ENCODE peak calls at places on chromosomes 3 and 15, in ten cellular contexts. B, S, G, U, X, V, P, J, A and D are unnamed samples.

GRCh38 chr15:69143756-69144436 is 16.5 kb upstream of the GLCE start:
- DNase-seq in B (no peak), S (no peak), G (no peak), U (no peak), X (no peak), V (peak; percentile 17), P (no peak), J (no peak), A (no peak), D (no peak)

GRCh38 chr3:134282659-134283047 is 32.0 kb upstream of the RYK start:
- DNase-seq in B (no peak), S (no peak), G (no peak), U (no peak), X (no peak), V (no peak), P (no peak), J (no peak), A (no peak), D (no peak)

GRCh38 chr3:182739619-182740018 is 53.7 kb upstream of the ATP11B start:
- DNase-seq in B (no peak), S (no peak), G (no peak), U (no peak), X (no peak), V (peak; percentile 37), P (peak; percentile 23), J (no peak), A (no peak), D (no peak)

GRCh38 chr15:63037996-63038720 is 4.4 kb upstream of the TPM1 start:
- DNase-seq in B (no peak), S (no peak), G (no peak), U (no peak), X (no peak), V (no peak), P (no peak), J (no peak), A (no peak), D (no peak)

GRCh38 chr3:144466114-144466513 is 494.5 kb downstream of the DIPK2A start:
- DNase-seq in B (no peak), S (no peak), G (no peak), U (no peak), X (no peak), V (no peak), P (no peak), J (no peak), A (no peak), D (no peak)

GRCh38 chr3:142000341-142000870 is 124.0 kb downstream of the ATP1B3 start:
- DNase-seq in B (no peak), S (no peak), G (no peak), U (no peak), X (no peak), V (no peak), P (no peak), J (no peak), A (no peak), D (no peak)

GRCh38 chr3:149536429-149536828 is 61.9 kb downstream of the TM4SF4 start:
- DNase-seq in B (peak; percentile 78), S (peak; percentile 81), G (no peak), U (peak; percentile 80), X (no peak), V (peak; percentile 39), P (no peak), J (peak; percentile 61), A (no peak), D (no peak)

GRCh38 chr15:101129851-101130250 is 122.0 kb downstream of the CHSY1 start:
- DNase-seq in B (no peak), S (no peak), G (no peak), U (no peak), X (no peak), V (no peak), P (no peak), J (no peak), A (no peak), D (no peak)

GRCh38 chr15:67127334-67127664 is 61.9 kb downstream of the SMAD3 start:
- DNase-seq in B (no peak), S (no peak), G (peak; percentile 87), U (no peak), X (no peak), V (no peak), P (no peak), J (no peak), A (no peak), D (no peak)

GRCh38 chr3:45084820-45085816 is 59.0 kb downstream of the CLEC3B start:
- DNase-seq in B (no peak), S (no peak), G (no peak), U (no peak), X (no peak), V (peak; percentile 94), P (peak; percentile 85), J (no peak), A (no peak), D (no peak)

GRCh38 chr15:69610264-69610663 is 157.6 kb downstream of the RPLP1 start:
- DNase-seq in B (no peak), S (no peak), G (no peak), U (no peak), X (no peak), V (no peak), P (no peak), J (no peak), A (no peak), D (no peak)

GRCh38 chr3:89332311-89333159 is 225.1 kb downstream of the EPHA3 start:
- DNase-seq in B (peak; percentile 67), S (peak; percentile 17), G (no peak), U (no peak), X (no peak), V (peak; percentile 7), P (no peak), J (no peak), A (no peak), D (no peak)

GRCh38 chr3:32707026-32707370 is 22.0 kb downstream of the CNOT10 start:
- DNase-seq in B (no peak), S (no peak), G (no peak), U (no peak), X (no peak), V (no peak), P (no peak), J (no peak), A (no peak), D (no peak)

GRCh38 chr3:32706348-32707025 is 21.5 kb downstream of the CNOT10 start:
- DNase-seq in B (no peak), S (no peak), G (no peak), U (no peak), X (no peak), V (peak; percentile 28), P (no peak), J (no peak), A (no peak), D (no peak)

GRCh38 chr3:32705232-32705631 is 20.2 kb downstream of the CNOT10 start:
- DNase-seq in B (no peak), S (no peak), G (no peak), U (no peak), X (no peak), V (no peak), P (no peak), J (no peak), A (no peak), D (no peak)

GRCh38 chr3:32709346-32709745 is 24.4 kb downstream of the CNOT10 start:
- DNase-seq in B (no peak), S (no peak), G (no peak), U (no peak), X (no peak), V (no peak), P (no peak), J (no peak), A (no peak), D (no peak)

GRCh38 chr3:32708672-32709283 is 23.8 kb downstream of the CNOT10 start:
- DNase-seq in B (no peak), S (no peak), G (no peak), U (no peak), X (no peak), V (no peak), P (no peak), J (no peak), A (no peak), D (no peak)
- H3K27ac ChIP-seq in B (no peak overlapping the region), S (peak overlapping the region; percentile 27), G (no peak overlapping the region), U (no peak overlapping the region), X (no peak overlapping the region), V (no peak overlapping the region), P (no peak overlapping the region), J (no peak overlapping the region), A (no peak overlapping the region), D (no peak overlapping the region)

DNA sequence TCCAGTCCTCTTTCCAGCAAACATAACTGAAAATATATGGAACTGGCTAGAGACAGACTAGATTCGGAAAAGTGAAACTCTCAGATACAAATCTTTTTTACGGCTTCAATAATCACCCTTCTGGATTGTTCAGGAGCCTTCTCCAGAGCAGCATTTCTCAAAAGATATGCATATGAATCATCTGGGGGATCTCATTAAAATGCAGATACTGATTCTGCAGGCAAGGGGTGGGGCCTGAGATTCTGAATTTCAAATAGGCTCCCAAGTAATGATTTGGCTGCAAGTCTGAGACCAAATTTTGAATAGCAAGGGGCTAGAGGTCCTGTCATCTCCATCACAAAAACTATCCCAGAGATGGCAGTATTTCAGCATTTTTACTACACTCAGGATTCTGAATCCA is 165.4 kb downstream of the CTNNB1 start:
- DNase-seq in B (peak; percentile 25), S (no peak), G (no peak), U (no peak), X (no peak), V (no peak), P (no peak), J (no peak), A (no peak), D (no peak)
- H3K4me3 ChIP-seq in B (peak overlapping the region; percentile 14), S (no peak overlapping the region), G (no peak overlapping the region), U (no peak overlapping the region), X (no peak overlapping the region), V (no peak overlapping the region), P (no peak overlapping the region), J (no peak overlapping the region), A (no peak overlapping the region), D (no peak overlapping the region)

DNA sequence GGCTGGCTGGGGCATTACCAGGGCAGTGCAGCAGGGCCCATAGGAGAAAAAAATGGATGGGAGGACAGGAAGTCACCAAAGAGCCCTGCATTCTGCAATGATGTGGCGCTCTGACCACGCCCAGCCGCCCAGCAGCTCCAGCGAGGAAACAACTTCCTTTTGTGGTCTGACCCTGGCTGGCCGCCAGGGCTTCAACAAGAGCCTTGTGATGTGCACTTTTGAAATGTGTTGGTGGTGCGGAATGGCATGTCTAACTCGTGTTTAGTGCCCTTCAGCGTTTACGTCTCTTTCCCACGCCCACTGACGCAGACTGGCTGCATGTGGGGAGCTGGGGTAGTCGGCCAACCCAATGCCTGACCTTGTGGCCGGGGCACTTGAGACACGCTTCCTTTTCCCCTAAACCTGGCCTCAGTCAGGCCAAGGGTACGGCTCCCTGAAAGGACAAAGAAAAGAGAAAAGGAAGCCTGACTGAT is 81.9 kb upstream of the CTNNB1 start:
- DNase-seq in B (peak; percentile 7), S (peak; percentile 15), G (peak; percentile 84), U (peak; percentile 72), X (peak; percentile 27), V (peak; percentile 93), P (peak; percentile 55), J (peak; percentile 95), A (peak; percentile 95), D (no peak)
- TF ChIP-seq CTCF in B (no peak), S (no peak), G (no peak), U (no peak), X (no peak), V (no peak), P (no peak), J (no peak), A (no peak), D (no peak)

DNA sequence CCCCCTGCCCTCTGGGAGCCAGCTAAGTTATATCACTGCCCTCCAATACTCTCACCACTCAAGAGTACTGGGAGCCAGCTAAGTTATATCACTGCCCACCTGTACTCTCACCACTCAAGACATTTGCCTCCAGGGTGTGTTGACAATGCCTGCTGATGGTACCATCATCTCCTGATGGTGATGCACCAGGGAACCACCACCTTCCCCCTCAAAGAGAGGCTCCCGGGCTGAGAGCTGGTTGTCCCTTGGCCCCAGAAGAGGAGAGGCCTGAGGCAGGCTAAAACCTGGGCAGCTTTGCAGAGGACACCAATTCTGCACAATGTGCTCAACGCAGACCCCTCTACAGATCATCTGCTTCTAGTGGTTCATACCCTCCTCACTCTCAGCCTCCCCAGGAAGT is 7.5 kb upstream of the HAPLN3 start:
- DNase-seq in B (no peak), S (no peak), G (no peak), U (no peak), X (no peak), V (no peak), P (no peak), J (no peak), A (no peak), D (no peak)
- H3K27ac ChIP-seq in B (no peak overlapping the region), S (no peak overlapping the region), G (no peak overlapping the region), U (no peak overlapping the region), X (no peak overlapping the region), V (no peak overlapping the region), P (no peak overlapping the region), J (no peak overlapping the region), A (no peak overlapping the region), D (no peak overlapping the region)